ENCODE peak calls at places on chromosomes 5 and 9, in ten cellular contexts. One of them, this sample, is unnamed.

GRCh38 chr5:76041863-76042262 is 41.3 kb upstream of the SV2C start:
- DNase-seq in NCI-H524: no peak
- DNase-seq in activated CD8-positive, alpha-beta T cell treated with anti-CD3 and anti-CD28 coated beads for 36 hours: peak; percentile 22
- DNase-seq in NCI-H774: no peak
- DNase-seq in caudate nucleus: no peak
- DNase-seq in stimulated activated CD8-positive, alpha-beta memory T cell treated with anti-CD3 and anti-CD28 coated beads, Interleukin-4, amount 100 ng/mL, for 24 hours: no peak
- DNase-seq in G401: no peak
- DNase-seq in RPMI7951: no peak
- DNase-seq in dorsolateral prefrontal cortex: no peak
- DNase-seq in DMS153: no peak
- DNase-seq in this sample: no peak

GRCh38 chr5:82387819-82388166 is 109.6 kb upstream of the RPS23 start:
- DNase-seq in NCI-H524: no peak
- DNase-seq in activated CD8-positive, alpha-beta T cell treated with anti-CD3 and anti-CD28 coated beads for 36 hours: no peak
- DNase-seq in NCI-H774: no peak
- DNase-seq in caudate nucleus: no peak
- DNase-seq in stimulated activated CD8-positive, alpha-beta memory T cell treated with anti-CD3 and anti-CD28 coated beads, Interleukin-4, amount 100 ng/mL, for 24 hours: no peak
- DNase-seq in G401: no peak
- DNase-seq in RPMI7951: no peak
- DNase-seq in dorsolateral prefrontal cortex: no peak
- DNase-seq in DMS153: no peak
- DNase-seq in this sample: no peak

GRCh38 chr9:23829580-23830458 is 3.8 kb upstream of the ELAVL2 start:
- DNase-seq in NCI-H524: peak; percentile 59
- DNase-seq in activated CD8-positive, alpha-beta T cell treated with anti-CD3 and anti-CD28 coated beads for 36 hours: no peak
- DNase-seq in NCI-H774: no peak
- DNase-seq in caudate nucleus: no peak
- DNase-seq in stimulated activated CD8-positive, alpha-beta memory T cell treated with anti-CD3 and anti-CD28 coated beads, Interleukin-4, amount 100 ng/mL, for 24 hours: no peak
- DNase-seq in G401: no peak
- DNase-seq in RPMI7951: peak; percentile 34
- DNase-seq in dorsolateral prefrontal cortex: no peak
- DNase-seq in DMS153: no peak
- DNase-seq in this sample: peak; percentile 57

GRCh38 chr5:55921617-55922016 is 70.5 kb downstream of the IL31RA start:
- DNase-seq in NCI-H524: no peak
- DNase-seq in activated CD8-positive, alpha-beta T cell treated with anti-CD3 and anti-CD28 coated beads for 36 hours: no peak
- DNase-seq in NCI-H774: no peak
- DNase-seq in caudate nucleus: no peak
- DNase-seq in stimulated activated CD8-positive, alpha-beta memory T cell treated with anti-CD3 and anti-CD28 coated beads, Interleukin-4, amount 100 ng/mL, for 24 hours: no peak
- DNase-seq in G401: no peak
- DNase-seq in RPMI7951: no peak
- DNase-seq in dorsolateral prefrontal cortex: no peak
- DNase-seq in DMS153: no peak
- DNase-seq in this sample: no peak

GRCh38 chr5:119319401-119319800 is 36.4 kb upstream of the TNFAIP8 start:
- DNase-seq in NCI-H524: peak; percentile 85
- DNase-seq in activated CD8-positive, alpha-beta T cell treated with anti-CD3 and anti-CD28 coated beads for 36 hours: no peak
- DNase-seq in NCI-H774: no peak
- DNase-seq in caudate nucleus: no peak
- DNase-seq in stimulated activated CD8-positive, alpha-beta memory T cell treated with anti-CD3 and anti-CD28 coated beads, Interleukin-4, amount 100 ng/mL, for 24 hours: no peak
- DNase-seq in G401: no peak
- DNase-seq in RPMI7951: no peak
- DNase-seq in dorsolateral prefrontal cortex: no peak
- DNase-seq in DMS153: no peak
- DNase-seq in this sample: no peak

GRCh38 chr5:97073420-97073819 is 69.0 kb downstream of the LIX1 start:
- DNase-seq in NCI-H524: no peak
- DNase-seq in activated CD8-positive, alpha-beta T cell treated with anti-CD3 and anti-CD28 coated beads for 36 hours: no peak
- DNase-seq in NCI-H774: no peak
- DNase-seq in caudate nucleus: no peak
- DNase-seq in stimulated activated CD8-positive, alpha-beta memory T cell treated with anti-CD3 and anti-CD28 coated beads, Interleukin-4, amount 100 ng/mL, for 24 hours: no peak
- DNase-seq in G401: no peak
- DNase-seq in RPMI7951: no peak
- DNase-seq in dorsolateral prefrontal cortex: no peak
- DNase-seq in DMS153: no peak
- DNase-seq in this sample: no peak

GRCh38 chr9:93129691-93130500 is 4.2 kb downstream of the NINJ1 start:
- DNase-seq in NCI-H524: no peak
- DNase-seq in activated CD8-positive, alpha-beta T cell treated with anti-CD3 and anti-CD28 coated beads for 36 hours: no peak
- DNase-seq in NCI-H774: no peak
- DNase-seq in caudate nucleus: no peak
- DNase-seq in stimulated activated CD8-positive, alpha-beta memory T cell treated with anti-CD3 and anti-CD28 coated beads, Interleukin-4, amount 100 ng/mL, for 24 hours: no peak
- DNase-seq in G401: peak; percentile 49
- DNase-seq in RPMI7951: no peak
- DNase-seq in dorsolateral prefrontal cortex: no peak
- DNase-seq in DMS153: no peak
- DNase-seq in this sample: no peak

GRCh38 chr5:41161271-41161670 is 52.1 kb downstream of the C6 start:
- DNase-seq in NCI-H524: no peak
- DNase-seq in activated CD8-positive, alpha-beta T cell treated with anti-CD3 and anti-CD28 coated beads for 36 hours: no peak
- DNase-seq in NCI-H774: no peak
- DNase-seq in caudate nucleus: no peak
- DNase-seq in stimulated activated CD8-positive, alpha-beta memory T cell treated with anti-CD3 and anti-CD28 coated beads, Interleukin-4, amount 100 ng/mL, for 24 hours: no peak
- DNase-seq in G401: no peak
- DNase-seq in RPMI7951: no peak
- DNase-seq in dorsolateral prefrontal cortex: no peak
- DNase-seq in DMS153: no peak
- DNase-seq in this sample: no peak

GRCh38 chr9:35107337-35108290 is 4.7 kb upstream of the STOML2 start:
- DNase-seq in NCI-H524: no peak
- DNase-seq in activated CD8-positive, alpha-beta T cell treated with anti-CD3 and anti-CD28 coated beads for 36 hours: no peak
- DNase-seq in NCI-H774: no peak
- DNase-seq in caudate nucleus: no peak
- DNase-seq in stimulated activated CD8-positive, alpha-beta memory T cell treated with anti-CD3 and anti-CD28 coated beads, Interleukin-4, amount 100 ng/mL, for 24 hours: no peak
- DNase-seq in G401: no peak
- DNase-seq in RPMI7951: no peak
- DNase-seq in dorsolateral prefrontal cortex: no peak
- DNase-seq in DMS153: no peak
- DNase-seq in this sample: no peak

GRCh38 chr5:169695919-169696490 is 58.9 kb downstream of the DOCK2 start:
- DNase-seq in NCI-H524: no peak
- DNase-seq in activated CD8-positive, alpha-beta T cell treated with anti-CD3 and anti-CD28 coated beads for 36 hours: no peak
- DNase-seq in NCI-H774: no peak
- DNase-seq in caudate nucleus: no peak
- DNase-seq in stimulated activated CD8-positive, alpha-beta memory T cell treated with anti-CD3 and anti-CD28 coated beads, Interleukin-4, amount 100 ng/mL, for 24 hours: no peak
- DNase-seq in G401: no peak
- DNase-seq in RPMI7951: peak; percentile 99
- DNase-seq in dorsolateral prefrontal cortex: no peak
- DNase-seq in DMS153: no peak
- DNase-seq in this sample: no peak

GRCh38 chr5:132057498-132058255 is 2.8 kb upstream of the IL3 start:
- DNase-seq in NCI-H524: no peak
- DNase-seq in activated CD8-positive, alpha-beta T cell treated with anti-CD3 and anti-CD28 coated beads for 36 hours: no peak
- DNase-seq in NCI-H774: no peak
- DNase-seq in caudate nucleus: no peak
- DNase-seq in stimulated activated CD8-positive, alpha-beta memory T cell treated with anti-CD3 and anti-CD28 coated beads, Interleukin-4, amount 100 ng/mL, for 24 hours: no peak
- DNase-seq in G401: no peak
- DNase-seq in RPMI7951: no peak
- DNase-seq in dorsolateral prefrontal cortex: peak; percentile 4
- DNase-seq in DMS153: no peak
- DNase-seq in this sample: peak; percentile 2

This sample was measured in HAP-1.